ENCODE peak calls at places on chromosomes 1 and 21, in seven cellular contexts. A is HuH-7.5, G is kidney tubule cell, T is ureter, X is NCI-H524 treated with DMSO at 0.1 percent for 48 hours, N is NCI-H510A, S is AG08395. F is an unnamed sample.

GRCh38 chr21:39319251-39319756 is 5.9 kb upstream of the BRWD1 start:
- DNase-seq in A (no peak), G (no peak), T (no peak), X (no peak), N (no peak), S (peak; percentile 55), F (no peak)

GRCh38 chr1:41666991-41667631 is 182.6 kb upstream of the EDN2 start:
- DNase-seq in A (no peak), G (peak; percentile 19), T (peak; percentile 64), X (no peak), N (no peak), S (peak; percentile 30), F (no peak)

GRCh38 chr1:32992489-32993214 is 28.0 kb upstream of the RNF19B start:
- DNase-seq in A (peak; percentile 63), G (peak; percentile 97), T (peak; percentile 90), X (no peak), N (no peak), S (peak; percentile 95), F (no peak)

GRCh38 chr1:238811211-238811610 is 575.2 kb upstream of the CHRM3 start:
- DNase-seq in A (no peak), G (no peak), T (no peak), X (no peak), N (no peak), S (no peak), F (no peak)

GRCh38 chr1:208538587-208538986 is 294.4 kb upstream of the PLXNA2 start:
- DNase-seq in A (no peak), G (no peak), T (no peak), X (no peak), N (no peak), S (no peak), F (peak; percentile 83)

GRCh38 chr1:11180342-11180744 is 8.8 kb upstream of the ANGPTL7 start:
- DNase-seq in A (no peak), G (peak; percentile 89), T (no peak), X (no peak), N (no peak), S (peak; percentile 81), F (no peak)

GRCh38 chr1:153343811-153344717 is 4.6 kb downstream of the PGLYRP4 start:
- DNase-seq in A (no peak), G (no peak), T (no peak), X (no peak), N (no peak), S (no peak), F (no peak)

GRCh38 chr1:224996266-224996665 is 66.8 kb downstream of the DNAH14 start:
- DNase-seq in A (no peak), G (peak; percentile 34), T (no peak), X (no peak), N (no peak), S (no peak), F (no peak)

GRCh38 chr1:109370712-109371270 is 26.9 kb downstream of the SORT1 start:
- DNase-seq in A (no peak), G (peak; percentile 90), T (no peak), X (no peak), N (no peak), S (peak; percentile 80), F (no peak)

GRCh38 chr1:19420606-19421005 is 64.7 kb downstream of the CAPZB start:
- DNase-seq in A (no peak), G (no peak), T (no peak), X (no peak), N (no peak), S (no peak), F (no peak)

GRCh38 chr1:173798078-173798477 is 26.4 kb upstream of the DARS2 start:
- DNase-seq in A (no peak), G (peak; percentile 19), T (no peak), X (no peak), N (no peak), S (peak; percentile 7), F (no peak)

GRCh38 chr1:162178432-162178831 is 108.9 kb downstream of the NOS1AP start:
- DNase-seq in A (no peak), G (no peak), T (no peak), X (peak; percentile 72), N (no peak), S (no peak), F (peak; percentile 66)

GRCh38 chr1:182795563-182796228 is 6.1 kb downstream of the NPL start:
- DNase-seq in A (no peak), G (peak; percentile 76), T (no peak), X (no peak), N (no peak), S (no peak), F (peak; percentile 84)

GRCh38 chr1:21294266-21295058 is 4.2 kb upstream of the ECE1 start:
- DNase-seq in A (no peak), G (peak; percentile 81), T (no peak), X (no peak), N (no peak), S (no peak), F (peak; percentile 34)

GRCh38 chr1:182855886-182856285 is 16.7 kb downstream of the DHX9 start:
- DNase-seq in A (no peak), G (no peak), T (no peak), X (no peak), N (no peak), S (no peak), F (no peak)

GRCh38 chr21:34280389-34280795 is 83.4 kb upstream of the KCNE2 start:
- DNase-seq in A (no peak), G (no peak), T (peak; percentile 50), X (no peak), N (no peak), S (peak; percentile 30), F (no peak)

GRCh38 chr1:88873737-88874374 is 17.5 kb downstream of the GTF2B start:
- DNase-seq in A (no peak), G (no peak), T (no peak), X (no peak), N (no peak), S (no peak), F (no peak)

GRCh38 chr21:38310619-38311018 is 53.8 kb downstream of the KCNJ15 start:
- DNase-seq in A (no peak), G (peak; percentile 93), T (no peak), X (no peak), N (peak; percentile 70), S (no peak), F (no peak)

GRCh38 chr1:226783202-226783601 is 44.1 kb upstream of the ITPKB start:
- DNase-seq in A (no peak), G (peak; percentile 69), T (no peak), X (no peak), N (no peak), S (no peak), F (no peak)

GRCh38 chr1:228838717-228839500 is 103.6 kb downstream of the RHOU start:
- DNase-seq in A (no peak), G (no peak), T (no peak), X (no peak), N (no peak), S (no peak), F (no peak)

GRCh38 chr1:8283058-8283884 is 34.6 kb upstream of the SLC45A1 start:
- DNase-seq in A (no peak), G (peak; percentile 35), T (no peak), X (no peak), N (no peak), S (no peak), F (no peak)

GRCh38 chr1:152251391-152251790 is 27.4 kb upstream of the HRNR start:
- DNase-seq in A (no peak), G (peak; percentile 26), T (no peak), X (no peak), N (no peak), S (no peak), F (no peak)

GRCh38 chr1:100868364-100868995 is 26.2 kb downstream of the EXTL2 start:
- DNase-seq in A (no peak), G (peak; percentile 51), T (no peak), X (no peak), N (no peak), S (peak; percentile 35), F (no peak)

GRCh38 chr1:150148834-150149489 is 754 bp upstream of the PLEKHO1 start:
- DNase-seq in A (no peak), G (no peak), T (peak; percentile 40), X (no peak), N (peak; percentile 39), S (no peak), F (peak; percentile 7)

GRCh38 chr1:86435327-86435726 is 11.4 kb downstream of the CLCA2 start:
- DNase-seq in A (no peak), G (no peak), T (no peak), X (no peak), N (no peak), S (no peak), F (no peak)

GRCh38 chr1:226787071-226787470 is 48.0 kb upstream of the ITPKB start:
- DNase-seq in A (no peak), G (no peak), T (no peak), X (no peak), N (no peak), S (no peak), F (no peak)

GRCh38 chr1:204070895-204071294 is 2.0 kb upstream of the SOX13 start:
- DNase-seq in A (no peak), G (no peak), T (no peak), X (no peak), N (no peak), S (no peak), F (no peak)

GRCh38 chr1:117605811-117606607 is at the start of gene TENT5C:
- DNase-seq in A (peak; percentile 94), G (peak; percentile 97), T (peak; percentile 98), X (peak; percentile 39), N (peak; percentile 92), S (peak; percentile 100), F (peak; percentile 92)

GRCh38 chr1:108068141-108068540 is 103.2 kb upstream of the VAV3 start:
- DNase-seq in A (no peak), G (peak; percentile 41), T (no peak), X (no peak), N (no peak), S (no peak), F (no peak)

GRCh38 chr1:116166011-116166571 is 54.9 kb downstream of the MAB21L3 start:
- DNase-seq in A (no peak), G (no peak), T (no peak), X (no peak), N (no peak), S (no peak), F (no peak)

GRCh38 chr21:33686386-33686785 is 44.1 kb downstream of the ITSN1 start:
- DNase-seq in A (no peak), G (no peak), T (no peak), X (no peak), N (peak; percentile 13), S (no peak), F (no peak)

GRCh38 chr1:109704173-109704572 is 7.9 kb upstream of the GSTM5 start:
- DNase-seq in A (no peak), G (peak; percentile 0), T (peak; percentile 31), X (no peak), N (no peak), S (peak; percentile 0), F (no peak)

GRCh38 chr1:41672641-41673313 is 188.3 kb upstream of the EDN2 start:
- DNase-seq in A (no peak), G (no peak), T (no peak), X (no peak), N (no peak), S (no peak), F (no peak)

GRCh38 chr21:26070121-26070520 is 100.4 kb downstream of the APP start:
- DNase-seq in A (no peak), G (no peak), T (no peak), X (no peak), N (no peak), S (no peak), F (no peak)

GRCh38 chr1:161930064-161930463 is 93.6 kb downstream of the OLFML2B start:
- DNase-seq in A (no peak), G (no peak), T (no peak), X (no peak), N (no peak), S (peak; percentile 50), F (no peak)

GRCh38 chr1:241603626-241604337 is 36.4 kb downstream of the CHML start:
- DNase-seq in A (no peak), G (peak; percentile 81), T (no peak), X (no peak), N (no peak), S (peak; percentile 66), F (no peak)

GRCh38 chr1:220803401-220804201 is 16.9 kb downstream of the MTARC1 start:
- DNase-seq in A (no peak), G (peak; percentile 45), T (no peak), X (no peak), N (no peak), S (peak; percentile 51), F (no peak)

GRCh38 chr1:40130892-40131291 is 30.3 kb upstream of the RLF start:
- DNase-seq in A (no peak), G (no peak), T (no peak), X (no peak), N (no peak), S (no peak), F (no peak)